ENCODE peak calls at places on chromosomes 3 and 15, in eight cellular contexts. One of them, this sample, is unnamed.

GRCh38 chr3:143827425-143827824 is 20.8 kb downstream of the SLC9A9 start:
- DNase-seq in neural progenitor cell: no peak
- DNase-seq in body of pancreas: no peak
- DNase-seq in myocyte: no peak
- DNase-seq in NCI-H2171: no peak
- DNase-seq in NCI-H1105 treated with DMSO at 0.1 percent for 48 hours: no peak
- DNase-seq in activated CD4-positive, alpha-beta T cell treated with anti-CD3 and anti-CD28 coated beads, Interleukin-2, amount 10 ng/mL, durations not matched to agents 7 days and 5 days: no peak
- DNase-seq in RCC 7860: no peak
- DNase-seq in this sample: no peak

GRCh38 chr3:196979545-196979944 is 10.9 kb upstream of the PIGZ start:
- DNase-seq in neural progenitor cell: no peak
- DNase-seq in body of pancreas: no peak
- DNase-seq in myocyte: no peak
- DNase-seq in NCI-H2171: no peak
- DNase-seq in NCI-H1105 treated with DMSO at 0.1 percent for 48 hours: no peak
- DNase-seq in activated CD4-positive, alpha-beta T cell treated with anti-CD3 and anti-CD28 coated beads, Interleukin-2, amount 10 ng/mL, durations not matched to agents 7 days and 5 days: no peak
- DNase-seq in RCC 7860: no peak
- DNase-seq in this sample: peak

GRCh38 chr3:63970596-63971468 is 52.5 kb downstream of the PSMD6 start:
- DNase-seq in neural progenitor cell: peak
- DNase-seq in body of pancreas: no peak
- DNase-seq in myocyte: no peak
- DNase-seq in NCI-H2171: no peak
- DNase-seq in NCI-H1105 treated with DMSO at 0.1 percent for 48 hours: no peak
- DNase-seq in activated CD4-positive, alpha-beta T cell treated with anti-CD3 and anti-CD28 coated beads, Interleukin-2, amount 10 ng/mL, durations not matched to agents 7 days and 5 days: no peak
- DNase-seq in RCC 7860: no peak
- DNase-seq in this sample: no peak

GRCh38 chr15:22980189-22981136 is at the start of gene CYFIP1:
- DNase-seq in neural progenitor cell: peak
- DNase-seq in body of pancreas: peak
- DNase-seq in myocyte: peak
- DNase-seq in NCI-H2171: peak
- DNase-seq in NCI-H1105 treated with DMSO at 0.1 percent for 48 hours: peak
- DNase-seq in activated CD4-positive, alpha-beta T cell treated with anti-CD3 and anti-CD28 coated beads, Interleukin-2, amount 10 ng/mL, durations not matched to agents 7 days and 5 days: peak
- DNase-seq in RCC 7860: peak
- DNase-seq in this sample: peak

GRCh38 chr15:30984542-30984941 is 6.9 kb downstream of the MTMR10 start:
- DNase-seq in neural progenitor cell: no peak
- DNase-seq in body of pancreas: no peak
- DNase-seq in myocyte: no peak
- DNase-seq in NCI-H2171: no peak
- DNase-seq in NCI-H1105 treated with DMSO at 0.1 percent for 48 hours: no peak
- DNase-seq in activated CD4-positive, alpha-beta T cell treated with anti-CD3 and anti-CD28 coated beads, Interleukin-2, amount 10 ng/mL, durations not matched to agents 7 days and 5 days: no peak
- DNase-seq in RCC 7860: no peak
- DNase-seq in this sample: no peak

GRCh38 chr3:106068795-106069194 is 200.0 kb upstream of the CBLB start:
- DNase-seq in neural progenitor cell: no peak
- DNase-seq in body of pancreas: no peak
- DNase-seq in myocyte: peak
- DNase-seq in NCI-H2171: no peak
- DNase-seq in NCI-H1105 treated with DMSO at 0.1 percent for 48 hours: no peak
- DNase-seq in activated CD4-positive, alpha-beta T cell treated with anti-CD3 and anti-CD28 coated beads, Interleukin-2, amount 10 ng/mL, durations not matched to agents 7 days and 5 days: peak
- DNase-seq in RCC 7860: no peak
- DNase-seq in this sample: no peak

GRCh38 chr15:43440721-43441281 is 52.2 kb downstream of the TP53BP1 start:
- DNase-seq in neural progenitor cell: peak
- DNase-seq in body of pancreas: peak
- DNase-seq in myocyte: peak
- DNase-seq in NCI-H2171: peak
- DNase-seq in NCI-H1105 treated with DMSO at 0.1 percent for 48 hours: peak
- DNase-seq in activated CD4-positive, alpha-beta T cell treated with anti-CD3 and anti-CD28 coated beads, Interleukin-2, amount 10 ng/mL, durations not matched to agents 7 days and 5 days: peak
- DNase-seq in RCC 7860: peak
- DNase-seq in this sample: peak

GRCh38 chr15:25772500-25772899 is 90.6 kb downstream of the ATP10A start:
- DNase-seq in neural progenitor cell: no peak
- DNase-seq in body of pancreas: no peak
- DNase-seq in myocyte: no peak
- DNase-seq in NCI-H2171: no peak
- DNase-seq in NCI-H1105 treated with DMSO at 0.1 percent for 48 hours: no peak
- DNase-seq in activated CD4-positive, alpha-beta T cell treated with anti-CD3 and anti-CD28 coated beads, Interleukin-2, amount 10 ng/mL, durations not matched to agents 7 days and 5 days: no peak
- DNase-seq in RCC 7860: no peak
- DNase-seq in this sample: no peak

This sample was measured in LHCN-M2.